ENCODE peak calls at places on chromosome 5, in six cellular contexts. W, P, Q, R, U and O are unnamed samples.

GRCh38 chr5:95591490-95591901 is 28.4 kb upstream of the GPR150 start:
- DNase-seq in U (peak; percentile 20), Q (no peak), W (no peak), P (peak; percentile 63), R (no peak), O (no peak)

GRCh38 chr5:101393795-101394450 is 490.8 kb upstream of the ST8SIA4 start:
- DNase-seq in R (no peak), W (no peak), Q (no peak), U (no peak), P (no peak), O (no peak)

GRCh38 chr5:9149988-9150387 is 395.9 kb downstream of the SEMA5A start:
- DNase-seq in Q (no peak), W (no peak), U (no peak), R (no peak), P (no peak), O (no peak)

GRCh38 chr5:1374680-1375055 is 29.8 kb upstream of the CLPTM1L start:
- DNase-seq in Q (no peak), U (no peak), P (no peak), R (no peak), W (no peak), O (no peak)

GRCh38 chr5:28104080-28104479 is 1065.7 kb upstream of the CDH9 start:
- DNase-seq in W (no peak), R (no peak), Q (no peak), U (no peak), P (no peak), O (no peak)

GRCh38 chr5:103259705-103260355 is 1.3 kb downstream of the MACIR start:
- DNase-seq in P (no peak), U (peak; percentile 19), W (peak; percentile 60), Q (peak; percentile 63), R (no peak), O (no peak)

GRCh38 chr5:135454946-135455345 is 2.8 kb upstream of the TIFAB start:
- DNase-seq in U (no peak), Q (no peak), R (no peak), P (no peak), W (no peak), O (no peak)

GRCh38 chr5:84403773-84404172 is 19.1 kb upstream of the EDIL3 start:
- DNase-seq in P (peak; percentile 35), U (no peak), R (no peak), Q (no peak), W (no peak), O (no peak)

DNA sequence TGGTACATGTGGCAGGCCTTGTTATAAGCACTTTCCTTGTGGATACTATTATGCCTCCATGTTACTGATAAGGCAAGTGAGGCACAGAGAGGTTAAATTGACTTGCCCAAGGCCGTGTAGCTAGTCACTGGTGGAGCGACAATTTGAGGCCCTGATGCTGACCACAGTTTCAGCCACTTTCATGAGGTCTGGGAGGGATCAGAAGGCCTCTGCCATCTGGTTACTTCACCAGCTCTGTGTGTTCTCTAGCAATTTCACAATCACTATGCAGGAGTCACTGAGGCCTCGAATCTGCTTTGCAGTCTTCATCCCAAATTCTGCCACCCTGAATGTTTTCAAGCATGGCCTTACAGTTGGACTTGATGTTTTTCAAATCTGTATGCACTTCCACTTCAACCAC is 9.1 kb downstream of the LRRC70 start:
- DNase-seq in Q (no peak), U (peak; percentile 12), W (no peak), R (no peak), P (no peak), O (no peak)
- TF ChIP-seq ZNF274 in Q (no peak), U (no peak), W (no peak), R (no peak), P (no peak), O (no peak)

GRCh38 chr5:151078490-151079262 is 2.2 kb downstream of the TNIP1 start:
- DNase-seq in Q (no peak), R (no peak), U (no peak), W (no peak), P (no peak), O (no peak)

GRCh38 chr5:151079838-151080619 is 805 bp downstream of the TNIP1 start:
- DNase-seq in U (no peak), R (no peak), Q (no peak), P (no peak), W (peak; percentile 59), O (no peak)

GRCh38 chr5:151076616-151077015 is 4.2 kb downstream of the TNIP1 start:
- DNase-seq in U (no peak), W (no peak), P (no peak), Q (no peak), R (no peak), O (no peak)

GRCh38 chr5:151075698-151076331 is 5.0 kb downstream of the TNIP1 start:
- DNase-seq in W (no peak), P (no peak), R (no peak), U (no peak), Q (no peak), O (no peak)

GRCh38 chr5:151077419-151077818 is 3.4 kb downstream of the TNIP1 start:
- DNase-seq in R (no peak), W (no peak), P (no peak), U (no peak), Q (no peak), O (no peak)
- TF ChIP-seq ZNF274 in R (no peak), W (no peak), P (no peak), U (no peak), Q (no peak), O (no peak)

GRCh38 chr5:88551724-88552345 is 283.2 kb upstream of the TMEM161B start:
- DNase-seq in W (no peak), P (no peak), R (no peak), U (no peak), Q (no peak), O (no peak)
- TF ChIP-seq ZNF274 in W (no peak), P (no peak), R (no peak), U (no peak), Q (no peak), O (no peak)

DNA sequence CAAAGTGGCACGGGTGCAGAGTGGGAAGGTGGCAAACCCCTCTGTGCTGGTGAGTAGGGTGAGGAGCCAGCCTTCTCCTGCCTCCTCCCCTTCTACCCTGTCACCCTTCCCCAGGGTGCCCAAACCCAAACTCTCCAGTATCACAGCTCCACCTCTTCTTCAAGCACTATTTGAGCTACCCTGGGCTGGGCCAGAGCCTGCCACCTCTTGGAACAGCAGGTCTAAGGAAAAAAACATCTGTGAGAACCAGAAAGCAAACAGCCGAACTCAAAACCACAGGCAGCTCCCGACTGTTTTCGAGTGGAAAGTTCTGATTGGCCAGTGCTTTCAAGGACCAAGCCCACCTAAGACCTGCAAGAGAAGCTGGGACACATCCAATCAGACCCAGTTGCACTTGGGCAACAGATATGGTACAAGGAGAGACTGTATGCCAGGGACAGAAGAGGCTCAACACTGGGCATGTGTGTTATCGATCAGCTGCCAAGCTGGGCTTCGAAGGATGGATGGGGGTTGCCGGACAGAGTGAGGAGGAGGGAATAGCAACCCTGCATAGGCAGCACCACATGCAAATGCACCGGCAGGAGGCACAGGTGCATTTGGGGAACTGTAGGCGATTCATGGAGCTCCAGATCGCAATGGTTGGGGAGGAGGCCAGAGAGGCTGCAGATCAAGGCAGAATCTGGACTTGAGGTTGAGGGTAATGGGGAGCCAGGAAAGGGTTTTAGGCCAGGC is 19.7 kb downstream of the ACSL6 start:
- DNase-seq in P (no peak), R (no peak), W (no peak), U (no peak), Q (no peak), O (no peak)
- TF ChIP-seq ZNF274 in P (no peak), R (no peak), W (no peak), U (no peak), Q (no peak), O (no peak)

GRCh38 chr5:159448-160172 is 31.7 kb upstream of the LRRC14B start:
- DNase-seq in U (no peak), W (no peak), R (no peak), Q (no peak), P (no peak), O (no peak)
- TF ChIP-seq ZNF274 in U (no peak), W (no peak), R (no peak), Q (no peak), P (no peak), O (no peak)